ENCODE peak calls at places on chromosome 21, in eight cellular contexts. C is HAP-1; R is GM23248; K is kidney epithelial cell; I is hepatocyte; X is right atrium auricular region; Y is naive thymus-derived CD4-positive, alpha-beta T cell; F is aorta. V is an unnamed sample. For H3K36me3, the result is how much of the 10 kb centered on the place peaks cover.

GRCh38 chr21:39599191-39599966 is 13.4 kb upstream of the B3GALT5 start:
- DNase-seq in C (no peak), R (no peak), K (peak), I (no peak), X (no peak), Y (no peak), F (no peak), V (no peak)

GRCh38 chr21:38486705-38487104 is 11.6 kb downstream of the ERG start:
- DNase-seq in C (no peak), R (peak), K (no peak), I (no peak), X (no peak), Y (no peak), F (no peak), V (no peak)

GRCh38 chr21:29610960-29611359 is 312.2 kb downstream of the BACH1 start:
- DNase-seq in C (no peak), R (peak), K (no peak), I (no peak), X (no peak), Y (no peak), F (no peak), V (no peak)

GRCh38 chr21:26965567-26966359 is 1.1 kb downstream of the ADAMTS5 start:
- DNase-seq in C (no peak), R (peak), K (no peak), I (peak), X (no peak), Y (no peak), F (peak), V (peak)

GRCh38 chr21:18832950-18833349 is 429.4 kb upstream of the TMPRSS15 start:
- DNase-seq in C (peak), R (no peak), K (peak), I (peak), X (no peak), Y (no peak), F (no peak), V (peak)

GRCh38 chr21:16570196-16570595 is 840.4 kb downstream of the USP25 start:
- DNase-seq in C (no peak), R (no peak), K (no peak), I (no peak), X (no peak), Y (no peak), F (no peak), V (no peak)

GRCh38 chr21:14982336-14982735 is 82.5 kb downstream of the NRIP1 start:
- DNase-seq in C (no peak), R (no peak), K (no peak), I (no peak), X (no peak), Y (no peak), F (no peak), V (no peak)

GRCh38 chr21:17612023-17612564 is 607 bp downstream of the BTG3 start:
- DNase-seq in C (no peak), R (peak), K (no peak), I (peak), X (peak), Y (peak), F (peak), V (peak)

GRCh38 chr21:40291560-40291959 is 424.3 kb downstream of the PCP4 start:
- DNase-seq in C (no peak), R (no peak), K (no peak), I (no peak), X (no peak), Y (no peak), F (no peak), V (no peak)

GRCh38 chr21:39137248-39138186 is 45.7 kb downstream of the PSMG1 start:
- DNase-seq in C (no peak), R (peak), K (no peak), I (peak), X (peak), Y (no peak), F (no peak), V (peak)

GRCh38 chr21:26572668-26573381 is at the start of gene CYYR1:
- DNase-seq in C (peak), R (peak), K (no peak), I (peak), X (no peak), Y (no peak), F (no peak), V (peak)

GRCh38 chr21:45140346-45140940 is 66.1 kb downstream of the ADARB1 start:
- DNase-seq in C (peak), R (peak), K (peak), I (peak), X (peak), Y (peak), F (peak), V (peak)

GRCh38 chr21:17466166-17466565 is 46.7 kb upstream of the CXADR start:
- DNase-seq in C (no peak), R (peak), K (no peak), I (peak), X (no peak), Y (no peak), F (no peak), V (peak)

GRCh38 chr21:38496224-38496623 is 2.1 kb downstream of the ERG start:
- DNase-seq in C (no peak), R (no peak), K (no peak), I (no peak), X (no peak), Y (no peak), F (no peak), V (no peak)

GRCh38 chr21:43654806-43655489 is 4.3 kb downstream of the HSF2BP start:
- DNase-seq in C (no peak), R (peak), K (no peak), I (no peak), X (no peak), Y (no peak), F (no peak), V (peak)

GRCh38 chr21:28923439-28923975 is 69.2 kb downstream of the LTN1 start:
- DNase-seq in C (no peak), R (no peak), K (no peak), I (no peak), X (no peak), Y (no peak), F (no peak), V (no peak)

GRCh38 chr21:16262109-16262508 is 532.3 kb downstream of the USP25 start:
- DNase-seq in C (no peak), R (no peak), K (no peak), I (no peak), X (no peak), Y (no peak), F (no peak), V (no peak)

GRCh38 chr21:14591882-14592281 is 45.8 kb upstream of the SAMSN1 start:
- DNase-seq in C (no peak), R (peak), K (peak), I (no peak), X (peak), Y (peak), F (no peak), V (peak)

GRCh38 chr21:43574741-43575465 is 84.4 kb downstream of the HSF2BP start:
- DNase-seq in C (no peak), R (no peak), K (no peak), I (no peak), X (no peak), Y (no peak), F (peak), V (no peak)

GRCh38 chr21:38409907-38410306 is 88.4 kb downstream of the ERG start:
- DNase-seq in C (no peak), R (no peak), K (no peak), I (no peak), X (no peak), Y (no peak), F (no peak), V (no peak)

GRCh38 chr21:39366563-39366962 is 17.7 kb upstream of the HMGN1 start:
- DNase-seq in C (no peak), R (no peak), K (no peak), I (no peak), X (no peak), Y (no peak), F (no peak), V (no peak)

GRCh38 chr21:44602474-44602871 is 2.1 kb downstream of the KRTAP10-7 start:
- DNase-seq in C (no peak), R (no peak), K (no peak), I (no peak), X (no peak), Y (no peak), F (no peak), V (no peak)

GRCh38 chr21:44907966-44908364 is 12.7 kb downstream of the ITGB2 start:
- DNase-seq in C (no peak), R (peak), K (no peak), I (no peak), X (no peak), Y (no peak), F (no peak), V (no peak)

GRCh38 chr21:27643326-27643725 is 676.4 kb upstream of the ADAMTS5 start:
- DNase-seq in C (no peak), R (no peak), K (no peak), I (no peak), X (no peak), Y (no peak), F (no peak), V (no peak)

GRCh38 chr21:27622636-27623035 is 655.7 kb upstream of the ADAMTS5 start:
- DNase-seq in C (no peak), R (no peak), K (no peak), I (no peak), X (no peak), Y (no peak), F (no peak), V (no peak)

GRCh38 chr21:43299441-43300277 is 127.3 kb downstream of the SIK1 start:
- DNase-seq in C (no peak), R (no peak), K (no peak), I (no peak), X (peak), Y (no peak), F (no peak), V (no peak)

GRCh38 chr21:21851657-21852056 is 853.4 kb downstream of the NCAM2 start:
- DNase-seq in C (peak), R (no peak), K (no peak), I (no peak), X (no peak), Y (no peak), F (no peak), V (no peak)

GRCh38 chr21:25791321-25791720 is 56.5 kb downstream of the GABPA start:
- DNase-seq in C (no peak), R (no peak), K (no peak), I (no peak), X (no peak), Y (no peak), F (no peak), V (no peak)

GRCh38 chr21:20856926-20857325 is 141.3 kb upstream of the NCAM2 start:
- DNase-seq in C (no peak), R (no peak), K (no peak), I (peak), X (no peak), Y (no peak), F (no peak), V (no peak)

GRCh38 chr21:27248791-27249190 is 281.9 kb upstream of the ADAMTS5 start:
- DNase-seq in C (no peak), R (no peak), K (no peak), I (no peak), X (no peak), Y (no peak), F (no peak), V (no peak)

GRCh38 chr21:44011774-44012473 is at the start of gene TRAPPC10:
- DNase-seq in C (peak), R (peak), K (no peak), I (peak), X (peak), Y (peak), F (peak), V (peak)

GRCh38 chr21:29372063-29372802 is 73.5 kb downstream of the BACH1 start:
- DNase-seq in C (peak), R (peak), K (no peak), I (peak), X (peak), Y (peak), F (no peak), V (peak)

GRCh38 chr21:38258803-38259485 is 2.2 kb downstream of the KCNJ15 start:
- DNase-seq in C (no peak), R (peak), K (no peak), I (peak), X (no peak), Y (no peak), F (no peak), V (peak)

GRCh38 chr21:17903029-17903806 is 84.1 kb upstream of the C21orf91 start:
- DNase-seq in C (peak), R (peak), K (no peak), I (peak), X (no peak), Y (peak), F (no peak), V (no peak)

GRCh38 chr21:34861302-34861701 is 187.8 kb downstream of the RUNX1 start:
- DNase-seq in C (no peak), R (no peak), K (no peak), I (no peak), X (no peak), Y (no peak), F (no peak), V (no peak)

GRCh38 chr21:34857874-34858273 is 189.1 kb downstream of the CLIC6 start:
- DNase-seq in C (no peak), R (peak), K (no peak), I (no peak), X (no peak), Y (no peak), F (no peak), V (no peak)

GRCh38 chr21:34857122-34857713 is 188.4 kb downstream of the CLIC6 start:
- DNase-seq in C (no peak), R (no peak), K (no peak), I (peak), X (no peak), Y (no peak), F (no peak), V (no peak)

GRCh38 chr21:34859976-34860653 is 189.0 kb downstream of the RUNX1 start:
- DNase-seq in C (no peak), R (peak), K (no peak), I (no peak), X (no peak), Y (no peak), F (no peak), V (no peak)

DNA sequence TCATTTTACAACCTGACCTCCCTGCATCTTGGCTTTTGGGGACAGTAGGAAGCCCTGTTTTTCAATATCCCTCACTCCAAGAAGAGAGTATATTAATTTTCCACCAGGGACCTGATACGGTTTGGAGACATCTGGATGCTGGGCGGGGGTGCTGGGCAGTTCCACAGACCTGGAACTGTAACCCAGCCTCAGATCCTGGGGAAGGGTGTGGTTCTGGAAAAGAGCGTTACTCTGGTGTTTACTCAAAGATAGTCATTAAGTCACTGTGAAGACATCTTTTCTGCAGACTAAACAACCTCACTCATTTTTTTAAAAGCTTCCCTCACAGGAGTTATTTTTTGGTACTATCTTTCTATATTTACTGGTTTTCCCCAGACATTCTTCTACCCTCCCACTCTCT is 189.8 kb downstream of the CLIC6 start:
- DNase-seq in C (no peak), R (peak), K (no peak), I (no peak), X (no peak), Y (no peak), F (no peak), V (no peak)
- H3K36me3 ChIP-seq in C (under half), R (half or more), K (under half), I (under half), X (under half), Y (under half), F (under half), V (half or more)

DNA sequence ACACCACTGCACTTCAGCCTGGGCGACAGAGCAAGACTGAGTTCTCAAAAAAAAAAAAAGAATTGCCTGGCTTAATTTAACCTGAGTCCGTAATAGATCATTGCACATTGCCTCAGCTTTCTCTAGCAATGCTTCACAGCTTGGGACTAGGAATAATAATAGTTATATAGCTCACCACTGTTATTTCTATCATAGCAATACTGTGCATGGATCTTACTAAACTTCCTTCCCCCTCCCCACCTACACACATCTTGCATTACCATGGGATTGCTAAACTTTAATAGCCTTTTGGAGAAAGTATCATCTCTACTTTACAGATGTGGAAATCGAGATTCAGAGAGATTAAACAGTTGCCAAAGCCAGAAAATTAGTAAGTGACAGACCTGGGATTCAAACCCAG is 99.5 kb downstream of the ATP5PO start:
- DNase-seq in C (no peak), R (no peak), K (no peak), I (no peak), X (no peak), Y (no peak), F (no peak), V (no peak)
- H3K36me3 ChIP-seq in C (under half), R (under half), K (under half), I (under half), X (under half), Y (under half), F (under half), V (under half)

GRCh38 chr21:46264690-46265144 is 20.7 kb downstream of the MCM3AP start:
- DNase-seq in C (no peak), R (no peak), K (no peak), I (no peak), X (no peak), Y (no peak), F (peak), V (no peak)
- H3K36me3 ChIP-seq in C (half or more), R (under half), K (under half), I (under half), X (half or more), Y (under half), F (under half), V (half or more)

GRCh38 chr21:42230636-42231035 is 11.7 kb downstream of the ABCG1 start:
- DNase-seq in C (no peak), R (no peak), K (no peak), I (no peak), X (no peak), Y (no peak), F (no peak), V (no peak)

GRCh38 chr21:42234026-42234425 is 15.1 kb downstream of the ABCG1 start:
- DNase-seq in C (no peak), R (no peak), K (no peak), I (no peak), X (no peak), Y (no peak), F (no peak), V (no peak)

GRCh38 chr21:42231761-42232160 is 12.8 kb downstream of the ABCG1 start:
- DNase-seq in C (no peak), R (no peak), K (no peak), I (no peak), X (no peak), Y (no peak), F (no peak), V (no peak)

GRCh38 chr21:42233067-42233981 is 14.4 kb downstream of the ABCG1 start:
- DNase-seq in C (no peak), R (peak), K (no peak), I (peak), X (peak), Y (peak), F (no peak), V (peak)

GRCh38 chr21:42232176-42232825 is 13.4 kb downstream of the ABCG1 start:
- DNase-seq in C (no peak), R (no peak), K (no peak), I (no peak), X (no peak), Y (peak), F (no peak), V (no peak)
- H3K36me3 ChIP-seq in C (under half), R (under half), K (under half), I (under half), X (under half), Y (under half), F (under half), V (under half)

GRCh38 chr21:37232274-37233018 is 34.7 kb downstream of the VPS26C start:
- DNase-seq in C (no peak), R (no peak), K (no peak), I (no peak), X (no peak), Y (no peak), F (no peak), V (no peak)
- H3K36me3 ChIP-seq in C (under half), R (under half), K (under half), I (under half), X (half or more), Y (under half), F (under half), V (half or more)

GRCh38 chr21:32777269-32777668 is 5.7 kb upstream of the PAXBP1 start:
- DNase-seq in C (no peak), R (peak), K (no peak), I (no peak), X (no peak), Y (no peak), F (no peak), V (no peak)
- H3K36me3 ChIP-seq in C (under half), R (under half), K (under half), I (under half), X (under half), Y (under half), F (under half), V (under half)

GRCh38 chr21:33537212-33537611 is 4.7 kb downstream of the GART start:
- DNase-seq in C (no peak), R (no peak), K (no peak), I (no peak), X (no peak), Y (no peak), F (no peak), V (no peak)
- H3K36me3 ChIP-seq in C (half or more), R (half or more), K (under half), I (under half), X (half or more), Y (under half), F (under half), V (half or more)

DNA sequence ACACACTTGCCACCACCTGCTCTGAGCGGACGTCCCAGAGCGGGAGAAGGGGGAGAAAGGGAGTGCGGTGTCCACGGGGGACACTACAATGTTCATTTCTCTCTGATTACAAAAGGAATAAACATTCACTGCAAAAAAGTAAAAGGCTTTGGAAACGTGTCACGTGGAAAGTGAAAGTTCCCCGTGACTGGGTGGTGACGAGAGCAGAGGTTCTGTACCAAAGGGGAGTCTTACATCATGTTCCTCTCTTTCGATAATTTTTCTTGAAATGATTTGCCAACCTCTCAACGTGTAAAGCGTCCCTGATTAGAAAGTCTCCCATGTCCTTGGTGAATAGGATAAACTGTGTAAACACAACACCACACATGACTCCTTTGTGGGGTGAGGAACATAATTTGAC is 22.0 kb upstream of the PRDM15 start:
- DNase-seq in C (no peak), R (no peak), K (no peak), I (no peak), X (no peak), Y (no peak), F (no peak), V (no peak)
- H3K36me3 ChIP-seq in C (under half), R (under half), K (under half), I (under half), X (under half), Y (under half), F (under half), V (half or more)

GRCh38 chr21:35358008-35358407 is 308.9 kb upstream of the RUNX1 start:
- DNase-seq in C (no peak), R (peak), K (no peak), I (no peak), X (no peak), Y (no peak), F (no peak), V (no peak)

GRCh38 chr21:35363458-35363857 is 314.4 kb upstream of the RUNX1 start:
- DNase-seq in C (no peak), R (no peak), K (no peak), I (no peak), X (no peak), Y (no peak), F (no peak), V (no peak)

GRCh38 chr21:35360870-35361570 is 311.9 kb upstream of the RUNX1 start:
- DNase-seq in C (no peak), R (no peak), K (no peak), I (no peak), X (no peak), Y (no peak), F (no peak), V (no peak)

GRCh38 chr21:35359076-35359475 is 310.0 kb upstream of the RUNX1 start:
- DNase-seq in C (no peak), R (peak), K (no peak), I (no peak), X (no peak), Y (no peak), F (no peak), V (no peak)

GRCh38 chr21:35361984-35362383 is 312.9 kb upstream of the RUNX1 start:
- DNase-seq in C (no peak), R (no peak), K (no peak), I (no peak), X (no peak), Y (no peak), F (no peak), V (no peak)
- H3K36me3 ChIP-seq in C (under half), R (under half), K (under half), I (under half), X (under half), Y (under half), F (under half), V (under half)

GRCh38 chr21:33273044-33273443 is 6.9 kb downstream of the IL10RB start:
- DNase-seq in C (no peak), R (no peak), K (no peak), I (no peak), X (no peak), Y (no peak), F (no peak), V (no peak)
- H3K36me3 ChIP-seq in C (under half), R (under half), K (under half), I (under half), X (under half), Y (under half), F (under half), V (under half)